ENCODE peak calls at places on chromosomes 11 and 22, in eight cellular contexts. K is A172; M is EL; D is CD4-positive, CD25-positive, alpha-beta regulatory T cell; O is endothelial cell; J is WERI-Rb-1; E is type B pancreatic cell; G is uterus. S is an unnamed sample.

GRCh38 chr11:97683733-97684132 is 1293.9 kb downstream of the JRKL start:
- DNase-seq in K (peak), D (no peak), G (no peak), M (no peak), E (no peak), J (peak), O (no peak), S (no peak)

GRCh38 chr22:41290262-41291221 is 4.6 kb upstream of the RANGAP1 start:
- DNase-seq in E (no peak), M (peak), J (no peak), K (peak), O (no peak), D (no peak), G (no peak), S (no peak)

GRCh38 chr11:10796191-10796590 is 12.5 kb downstream of the EIF4G2 start:
- DNase-seq in G (no peak), M (peak), E (no peak), J (no peak), D (peak), K (no peak), O (no peak), S (no peak)

GRCh38 chr11:40183073-40184064 is 1276.1 kb downstream of the LRRC4C start:
- DNase-seq in K (no peak), J (no peak), M (no peak), D (no peak), O (no peak), E (no peak), G (no peak), S (no peak)

GRCh38 chr11:122556605-122557004 is 98.9 kb upstream of the UBASH3B start:
- DNase-seq in O (peak), G (no peak), E (no peak), K (no peak), M (peak), D (no peak), J (no peak), S (no peak)

GRCh38 chr11:95156133-95156731 is 66.6 kb downstream of the ENDOD1 start:
- DNase-seq in O (no peak), K (no peak), G (no peak), M (no peak), D (no peak), J (no peak), E (no peak), S (no peak)

GRCh38 chr11:61632096-61632495 is 48.1 kb upstream of the DAGLA start:
- DNase-seq in J (no peak), G (no peak), D (no peak), E (no peak), K (no peak), O (no peak), M (no peak), S (no peak)

GRCh38 chr11:37841016-37841415 is 1243.0 kb upstream of the RAG2 start:
- DNase-seq in D (no peak), E (no peak), K (no peak), G (no peak), O (no peak), M (no peak), J (no peak), S (no peak)

GRCh38 chr22:49815641-49816071 is 12.0 kb downstream of the BRD1 start:
- DNase-seq in J (no peak), M (no peak), G (no peak), O (no peak), K (no peak), E (no peak), D (no peak), S (peak)

GRCh38 chr11:119322921-119323531 is 6.1 kb upstream of the MCAM start:
- DNase-seq in D (no peak), M (no peak), K (no peak), O (no peak), J (no peak), E (no peak), G (no peak), S (no peak)

GRCh38 chr11:73288873-73289707 is 17.0 kb downstream of the P2RY6 start:
- DNase-seq in J (peak), D (peak), K (peak), G (peak), O (peak), M (peak), E (no peak), S (peak)

GRCh38 chr11:61362542-61362875 is 335 bp downstream of the TMEM138 start:
- DNase-seq in O (peak), D (peak), M (peak), K (no peak), J (peak), G (no peak), E (no peak), S (peak)

GRCh38 chr11:118061401-118062125 is 15.3 kb upstream of the TMPRSS4 start:
- DNase-seq in G (peak), O (no peak), E (no peak), M (no peak), K (no peak), D (no peak), J (no peak), S (no peak)

GRCh38 chr22:25404923-25405853 is 159.3 kb upstream of the GRK3 start:
- DNase-seq in M (peak), E (no peak), O (peak), J (peak), G (peak), K (no peak), D (peak), S (peak)

GRCh38 chr11:103901656-103902055 is 134.8 kb upstream of the DDI1 start:
- DNase-seq in O (no peak), D (no peak), G (no peak), K (no peak), M (no peak), E (no peak), J (no peak), S (no peak)

GRCh38 chr22:42632096-42632495 is 8.3 kb downstream of the ATP5MGL start:
- DNase-seq in J (peak), K (no peak), G (no peak), E (no peak), O (no peak), D (no peak), M (no peak), S (no peak)

GRCh38 chr11:109641549-109641948 is 219.6 kb downstream of the C11orf87 start:
- DNase-seq in K (peak), J (no peak), M (peak), G (no peak), E (no peak), O (peak), D (peak), S (no peak)

GRCh38 chr11:14306481-14306880 is 52.5 kb downstream of the RRAS2 start:
- DNase-seq in K (no peak), E (no peak), O (no peak), G (no peak), J (no peak), M (no peak), D (no peak), S (no peak)

GRCh38 chr11:7485136-7485853 is at the start of gene OLFML1:
- DNase-seq in O (no peak), D (no peak), G (peak), M (no peak), J (no peak), K (no peak), E (no peak), S (no peak)

GRCh38 chr11:121385693-121386092 is 66.4 kb upstream of the SORL1 start:
- DNase-seq in M (no peak), O (no peak), E (no peak), K (no peak), D (no peak), J (no peak), G (no peak), S (no peak)

GRCh38 chr22:23270798-23271596 is 90.7 kb downstream of the BCR start:
- DNase-seq in E (no peak), K (no peak), D (no peak), G (no peak), M (no peak), O (no peak), J (no peak), S (no peak)

GRCh38 chr11:587546-587945 is 11.3 kb downstream of the PHRF1 start:
- DNase-seq in D (no peak), K (no peak), M (no peak), J (no peak), O (no peak), G (no peak), E (no peak), S (no peak)

GRCh38 chr11:40292636-40293585 is 1166.5 kb downstream of the LRRC4C start:
- DNase-seq in E (no peak), D (no peak), K (no peak), G (peak), O (no peak), M (no peak), J (no peak), S (no peak)

GRCh38 chr11:1335811-1336761 is 26.7 kb upstream of the TOLLIP start:
- DNase-seq in J (peak), O (peak), M (peak), G (peak), E (no peak), K (peak), D (peak), S (peak)

GRCh38 chr11:3642071-3642951 is 519 bp upstream of the ART5 start:
- DNase-seq in J (peak), E (peak), D (peak), G (peak), K (peak), M (peak), O (peak), S (peak)

GRCh38 chr11:112922606-112923005 is 38.6 kb upstream of the NCAM1 start:
- DNase-seq in D (no peak), J (no peak), M (no peak), G (no peak), K (no peak), O (no peak), E (no peak), S (no peak)

GRCh38 chr11:60875856-60876485 is 8.6 kb downstream of the ZP1 start:
- DNase-seq in M (no peak), E (peak), J (no peak), D (no peak), O (no peak), K (no peak), G (no peak), S (no peak)

GRCh38 chr22:37794376-37794775 is 13.4 kb upstream of the GCAT start:
- DNase-seq in J (no peak), D (no peak), O (no peak), K (no peak), G (no peak), E (no peak), M (no peak), S (peak)

GRCh38 chr11:122229611-122230386 is 113.8 kb upstream of the BLID start:
- DNase-seq in K (no peak), E (no peak), M (no peak), O (peak), G (no peak), D (no peak), J (no peak), S (no peak)

GRCh38 chr11:64767344-64768299 is 7.8 kb upstream of the PYGM start:
- DNase-seq in E (no peak), K (peak), O (peak), M (peak), J (peak), D (peak), G (no peak), S (peak)

GRCh38 chr11:119460582-119460981 is 37.6 kb upstream of the THY1 start:
- DNase-seq in J (no peak), D (no peak), G (no peak), M (no peak), E (no peak), K (peak), O (no peak), S (no peak)